ENCODE peak calls at places on chromosomes 13 and 19, in eight cellular contexts. One of them, this sample, is unnamed.
A peak's percentile ranks its signal among the peaks of the same experiment; 100 is the strongest.

GRCh38 chr13:95185851-95186250 is 115.4 kb downstream of the ABCC4 start:
- DNase-seq in tibial nerve: no peak
- DNase-seq in pancreas: no peak
- DNase-seq in AG09309: no peak
- DNase-seq in cardiac muscle cell: peak; percentile 37
- DNase-seq in testis: no peak
- DNase-seq in ovary: no peak
- DNase-seq in H7: no peak
- DNase-seq in this sample: no peak

GRCh38 chr13:27605610-27606200 is 14.6 kb downstream of the LNX2 start:
- DNase-seq in tibial nerve: no peak
- DNase-seq in pancreas: no peak
- DNase-seq in AG09309: no peak
- DNase-seq in cardiac muscle cell: peak; percentile 22
- DNase-seq in testis: no peak
- DNase-seq in ovary: no peak
- DNase-seq in H7: no peak
- DNase-seq in this sample: no peak

GRCh38 chr19:53553865-53554791 is 16.2 kb downstream of the ZNF331 start:
- DNase-seq in tibial nerve: peak; percentile 57
- DNase-seq in pancreas: peak; percentile 83
- DNase-seq in AG09309: peak; percentile 61
- DNase-seq in cardiac muscle cell: peak; percentile 94
- DNase-seq in testis: peak; percentile 88
- DNase-seq in ovary: peak; percentile 93
- DNase-seq in H7: peak; percentile 37
- DNase-seq in this sample: peak; percentile 94

GRCh38 chr13:47499358-47500150 is 501.5 kb downstream of the SUCLA2 start:
- DNase-seq in tibial nerve: no peak
- DNase-seq in pancreas: no peak
- DNase-seq in AG09309: peak; percentile 71
- DNase-seq in cardiac muscle cell: peak; percentile 71
- DNase-seq in testis: no peak
- DNase-seq in ovary: no peak
- DNase-seq in H7: no peak
- DNase-seq in this sample: no peak

GRCh38 chr13:20058476-20058875 is 99.9 kb downstream of the ZMYM2 start:
- DNase-seq in tibial nerve: no peak
- DNase-seq in pancreas: no peak
- DNase-seq in AG09309: no peak
- DNase-seq in cardiac muscle cell: no peak
- DNase-seq in testis: no peak
- DNase-seq in ovary: no peak
- DNase-seq in H7: no peak
- DNase-seq in this sample: no peak

GRCh38 chr19:36051236-36051635 is 2.8 kb downstream of the THAP8 start:
- DNase-seq in tibial nerve: no peak
- DNase-seq in pancreas: no peak
- DNase-seq in AG09309: no peak
- DNase-seq in cardiac muscle cell: no peak
- DNase-seq in testis: peak; percentile 26
- DNase-seq in ovary: no peak
- DNase-seq in H7: peak; percentile 87
- DNase-seq in this sample: no peak

GRCh38 chr19:49506575-49507105 is 5.8 kb upstream of the FCGRT start:
- DNase-seq in tibial nerve: peak; percentile 59
- DNase-seq in pancreas: peak; percentile 80
- DNase-seq in AG09309: no peak
- DNase-seq in cardiac muscle cell: peak; percentile 66
- DNase-seq in testis: peak; percentile 56
- DNase-seq in ovary: no peak
- DNase-seq in H7: peak; percentile 92
- DNase-seq in this sample: peak; percentile 72

GRCh38 chr13:67369895-67370660 is 139.9 kb upstream of the PCDH9 start:
- DNase-seq in tibial nerve: no peak
- DNase-seq in pancreas: no peak
- DNase-seq in AG09309: no peak
- DNase-seq in cardiac muscle cell: peak; percentile 92
- DNase-seq in testis: no peak
- DNase-seq in ovary: no peak
- DNase-seq in H7: no peak
- DNase-seq in this sample: no peak

GRCh38 chr13:114065926-114066774 is 66.3 kb downstream of the RASA3 start:
- DNase-seq in tibial nerve: no peak
- DNase-seq in pancreas: no peak
- DNase-seq in AG09309: no peak
- DNase-seq in cardiac muscle cell: no peak
- DNase-seq in testis: no peak
- DNase-seq in ovary: no peak
- DNase-seq in H7: no peak
- DNase-seq in this sample: peak; percentile 74

GRCh38 chr19:45507864-45508680 is 793 bp downstream of the VASP start:
- DNase-seq in tibial nerve: no peak
- DNase-seq in pancreas: peak; percentile 60
- DNase-seq in AG09309: no peak
- DNase-seq in cardiac muscle cell: no peak
- DNase-seq in testis: no peak
- DNase-seq in ovary: peak; percentile 64
- DNase-seq in H7: peak; percentile 92
- DNase-seq in this sample: peak; percentile 84

GRCh38 chr19:42540071-42540553 is 11.8 kb upstream of the CEACAM1 start:
- DNase-seq in tibial nerve: no peak
- DNase-seq in pancreas: no peak
- DNase-seq in AG09309: no peak
- DNase-seq in cardiac muscle cell: peak; percentile 50
- DNase-seq in testis: no peak
- DNase-seq in ovary: no peak
- DNase-seq in H7: no peak
- DNase-seq in this sample: peak; percentile 17
- H3K4me3 ChIP-seq in tibial nerve: no peak overlapping the region
- H3K4me3 ChIP-seq in pancreas: no peak overlapping the region
- H3K4me3 ChIP-seq in AG09309: no peak overlapping the region
- H3K4me3 ChIP-seq in cardiac muscle cell: no peak overlapping the region
- H3K4me3 ChIP-seq in testis: no peak overlapping the region
- H3K4me3 ChIP-seq in ovary: no peak overlapping the region
- H3K4me3 ChIP-seq in H7: no peak overlapping the region
- H3K4me3 ChIP-seq in this sample: no peak overlapping the region

GRCh38 chr13:110495881-110496280 is 65.6 kb downstream of the RAB20 start:
- DNase-seq in tibial nerve: no peak
- DNase-seq in pancreas: no peak
- DNase-seq in AG09309: no peak
- DNase-seq in cardiac muscle cell: no peak
- DNase-seq in testis: no peak
- DNase-seq in ovary: no peak
- DNase-seq in H7: no peak
- DNase-seq in this sample: no peak

GRCh38 chr13:110496281-110496680 is 65.2 kb downstream of the RAB20 start:
- DNase-seq in tibial nerve: no peak
- DNase-seq in pancreas: no peak
- DNase-seq in AG09309: no peak
- DNase-seq in cardiac muscle cell: no peak
- DNase-seq in testis: no peak
- DNase-seq in ovary: no peak
- DNase-seq in H7: no peak
- DNase-seq in this sample: no peak

GRCh38 chr13:110495376-110495775 is 66.1 kb downstream of the RAB20 start:
- DNase-seq in tibial nerve: no peak
- DNase-seq in pancreas: no peak
- DNase-seq in AG09309: no peak
- DNase-seq in cardiac muscle cell: no peak
- DNase-seq in testis: no peak
- DNase-seq in ovary: no peak
- DNase-seq in H7: no peak
- DNase-seq in this sample: peak; percentile 21

GRCh38 chr13:110498327-110498726 is 63.2 kb downstream of the RAB20 start:
- DNase-seq in tibial nerve: no peak
- DNase-seq in pancreas: no peak
- DNase-seq in AG09309: no peak
- DNase-seq in cardiac muscle cell: no peak
- DNase-seq in testis: no peak
- DNase-seq in ovary: no peak
- DNase-seq in H7: no peak
- DNase-seq in this sample: no peak

DNA sequence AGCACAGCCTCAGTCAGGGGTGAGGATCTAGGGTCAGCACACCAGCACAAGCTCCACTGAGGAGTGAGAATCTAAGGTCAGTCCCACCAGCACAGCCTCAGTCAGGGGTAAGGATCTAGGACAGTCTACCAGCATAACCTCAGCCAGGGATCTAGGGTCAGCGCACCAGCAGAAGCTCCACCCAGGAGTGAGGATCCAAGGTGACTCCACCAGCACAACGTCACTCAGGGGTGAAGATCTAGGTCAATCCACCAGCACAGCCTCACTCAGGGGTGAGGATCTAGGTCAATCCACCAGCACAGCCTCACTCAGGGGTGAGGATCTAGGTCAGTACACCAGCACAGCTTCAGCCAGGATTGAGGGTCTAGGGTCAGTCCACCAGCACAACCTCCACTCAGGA is 64.5 kb downstream of the RAB20 start:
- DNase-seq in tibial nerve: no peak
- DNase-seq in pancreas: no peak
- DNase-seq in AG09309: no peak
- DNase-seq in cardiac muscle cell: no peak
- DNase-seq in testis: no peak
- DNase-seq in ovary: no peak
- DNase-seq in H7: no peak
- DNase-seq in this sample: no peak
- H3K4me3 ChIP-seq in tibial nerve: no peak overlapping the region
- H3K4me3 ChIP-seq in pancreas: no peak overlapping the region
- H3K4me3 ChIP-seq in AG09309: no peak overlapping the region
- H3K4me3 ChIP-seq in cardiac muscle cell: no peak overlapping the region
- H3K4me3 ChIP-seq in testis: no peak overlapping the region
- H3K4me3 ChIP-seq in ovary: no peak overlapping the region
- H3K4me3 ChIP-seq in H7: no peak overlapping the region
- H3K4me3 ChIP-seq in this sample: no peak overlapping the region

DNA sequence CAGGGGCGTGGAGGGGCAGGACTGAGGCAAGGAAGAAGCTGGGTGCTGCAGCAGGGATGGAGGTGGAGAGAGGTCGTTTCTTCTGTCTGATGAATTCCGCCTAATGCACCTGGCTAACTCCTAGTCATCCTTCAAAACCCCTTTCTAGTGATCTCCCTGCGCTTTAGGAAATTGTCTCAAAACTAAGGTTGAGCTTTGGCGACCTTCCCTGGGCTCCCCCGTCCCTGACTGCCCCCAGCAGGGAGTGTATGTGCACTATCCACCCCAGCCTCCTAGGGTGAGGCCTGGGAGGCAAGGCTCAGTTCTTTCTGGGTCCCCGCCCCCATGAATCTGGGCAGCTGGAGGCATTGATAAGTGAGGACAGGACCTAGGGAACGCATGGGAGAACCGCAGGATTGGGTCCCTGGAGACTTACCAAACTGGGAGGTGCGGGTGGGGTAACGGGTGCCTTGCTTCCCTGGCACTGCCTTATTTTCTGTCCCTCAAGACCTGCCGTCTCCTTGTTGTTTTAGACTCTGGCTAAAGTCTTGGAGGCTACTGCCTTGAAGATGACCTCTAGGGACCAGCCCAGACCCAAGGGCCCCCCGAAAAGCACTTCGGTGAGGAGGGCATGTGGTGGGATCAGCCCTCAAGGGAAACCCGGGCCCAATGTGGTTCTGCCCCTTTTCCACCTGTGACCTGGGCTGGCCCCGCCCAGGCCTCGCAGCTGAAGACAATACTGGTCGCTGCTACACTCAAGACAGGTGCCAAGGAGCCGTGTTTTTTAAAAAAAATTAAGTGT is 512 bp downstream of the TLE6 start:
- DNase-seq in tibial nerve: no peak
- DNase-seq in pancreas: peak; percentile 63
- DNase-seq in AG09309: no peak
- DNase-seq in cardiac muscle cell: no peak
- DNase-seq in testis: no peak
- DNase-seq in ovary: no peak
- DNase-seq in H7: peak; percentile 62
- DNase-seq in this sample: no peak
- H3K4me3 ChIP-seq in tibial nerve: no peak overlapping the region
- H3K4me3 ChIP-seq in pancreas: peak overlapping the region; percentile 60
- H3K4me3 ChIP-seq in AG09309: no peak overlapping the region
- H3K4me3 ChIP-seq in cardiac muscle cell: peak overlapping the region; percentile 19
- H3K4me3 ChIP-seq in testis: peak overlapping the region; percentile 43
- H3K4me3 ChIP-seq in ovary: no peak overlapping the region
- H3K4me3 ChIP-seq in H7: peak overlapping the region; percentile 41
- H3K4me3 ChIP-seq in this sample: no peak overlapping the region

DNA sequence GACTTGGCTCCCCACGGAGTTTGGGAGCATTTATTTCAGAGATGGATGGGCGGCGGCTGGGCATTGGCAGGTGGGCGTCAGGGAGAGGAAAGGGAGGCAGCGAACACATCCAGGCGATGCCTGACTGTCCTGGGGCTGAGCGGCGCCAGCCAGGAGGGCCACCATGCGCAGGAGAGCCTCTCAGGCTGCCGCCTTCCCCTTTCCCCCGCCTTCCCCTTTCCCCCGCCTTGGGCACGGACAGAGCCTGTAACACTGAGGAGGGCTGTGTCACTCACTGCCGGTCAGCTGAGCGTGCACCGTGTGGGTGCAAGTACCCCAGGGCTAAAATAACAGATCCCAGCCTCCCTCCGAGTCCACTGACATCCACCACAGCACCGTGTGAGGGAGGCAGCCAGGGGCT is 11.4 kb downstream of the MCF2L start:
- DNase-seq in tibial nerve: no peak
- DNase-seq in pancreas: no peak
- DNase-seq in AG09309: no peak
- DNase-seq in cardiac muscle cell: no peak
- DNase-seq in testis: no peak
- DNase-seq in ovary: no peak
- DNase-seq in H7: peak; percentile 78
- DNase-seq in this sample: no peak
- H3K4me3 ChIP-seq in tibial nerve: peak overlapping the region; percentile 7
- H3K4me3 ChIP-seq in pancreas: no peak overlapping the region
- H3K4me3 ChIP-seq in AG09309: no peak overlapping the region
- H3K4me3 ChIP-seq in cardiac muscle cell: no peak overlapping the region
- H3K4me3 ChIP-seq in testis: no peak overlapping the region
- H3K4me3 ChIP-seq in ovary: no peak overlapping the region
- H3K4me3 ChIP-seq in H7: no peak overlapping the region
- H3K4me3 ChIP-seq in this sample: no peak overlapping the region

GRCh38 chr13:31922724-31923123 is 108.8 kb upstream of the FRY start:
- DNase-seq in tibial nerve: no peak
- DNase-seq in pancreas: no peak
- DNase-seq in AG09309: no peak
- DNase-seq in cardiac muscle cell: no peak
- DNase-seq in testis: no peak
- DNase-seq in ovary: no peak
- DNase-seq in H7: no peak
- DNase-seq in this sample: no peak
- H3K4me3 ChIP-seq in tibial nerve: no peak overlapping the region
- H3K4me3 ChIP-seq in pancreas: no peak overlapping the region
- H3K4me3 ChIP-seq in AG09309: no peak overlapping the region
- H3K4me3 ChIP-seq in cardiac muscle cell: no peak overlapping the region
- H3K4me3 ChIP-seq in testis: no peak overlapping the region
- H3K4me3 ChIP-seq in ovary: no peak overlapping the region
- H3K4me3 ChIP-seq in H7: no peak overlapping the region
- H3K4me3 ChIP-seq in this sample: no peak overlapping the region

This sample was measured in aorta.